ENCODE peak calls at places on chromosomes 6 and 20, in nine cellular contexts. S is K562, R is A549, F is HCT116, Z is HepG2, V is GM12878, N is SK-N-SH, P is Panc1, C is HL-60. K is an unnamed sample.

GRCh38 chr6:129370268-129370916 is 339.6 kb downstream of the ARHGAP18 start:
- DNase-seq in S (peak; percentile 9), R (peak; percentile 1), F (peak; percentile 45), Z (peak; percentile 32), V (no peak), N (peak; percentile 24), P (peak; percentile 20), C (no peak), K (peak; percentile 71)

GRCh38 chr6:16704706-16705402 is 56.4 kb downstream of the ATXN1 start:
- DNase-seq in S (no peak), R (no peak), F (no peak), Z (no peak), V (no peak), N (no peak), P (no peak), C (no peak), K (no peak)

GRCh38 chr6:81929828-81930227 is 177.3 kb upstream of the TENT5A start:
- DNase-seq in S (no peak), R (no peak), F (no peak), Z (no peak), V (no peak), N (no peak), P (no peak), C (no peak), K (no peak)

GRCh38 chr6:53928641-53929339 is 134.0 kb downstream of the LRRC1 start:
- DNase-seq in S (no peak), R (no peak), F (peak; percentile 18), Z (peak; percentile 40), V (no peak), N (no peak), P (no peak), C (no peak), K (no peak)

GRCh38 chr6:163490826-163491577 is 76.5 kb downstream of the QKI start:
- DNase-seq in S (no peak), R (peak; percentile 5), F (no peak), Z (no peak), V (no peak), N (no peak), P (no peak), C (no peak), K (peak; percentile 44)

GRCh38 chr6:158926429-158926828 is 73.6 kb downstream of the RSPH3 start:
- DNase-seq in S (no peak), R (no peak), F (no peak), Z (peak; percentile 13), V (no peak), N (no peak), P (peak; percentile 25), C (no peak), K (no peak)

GRCh38 chr20:18571009-18571408 is 3.8 kb downstream of the SMIM26 start:
- DNase-seq in S (no peak), R (no peak), F (no peak), Z (no peak), V (no peak), N (no peak), P (no peak), C (no peak), K (no peak)

GRCh38 chr6:46046558-46047169 is 31.0 kb upstream of the CLIC5 start:
- DNase-seq in S (no peak), R (no peak), F (no peak), Z (no peak), V (no peak), N (no peak), P (no peak), C (no peak), K (no peak)

GRCh38 chr6:34934516-34934915 is 45.5 kb downstream of the ANKS1A start:
- DNase-seq in S (no peak), R (no peak), F (no peak), Z (no peak), V (no peak), N (no peak), P (no peak), C (no peak), K (no peak)

GRCh38 chr20:16615199-16615598 is 42.0 kb upstream of the KIF16B start:
- DNase-seq in S (no peak), R (no peak), F (no peak), Z (no peak), V (no peak), N (peak; percentile 27), P (no peak), C (no peak), K (peak; percentile 5)

GRCh38 chr6:34386316-34387137 is 5.9 kb downstream of the NUDT3 start:
- DNase-seq in S (no peak), R (no peak), F (no peak), Z (peak; percentile 78), V (no peak), N (no peak), P (no peak), C (no peak), K (no peak)

GRCh38 chr6:110949679-110950285 is 8.7 kb upstream of the GTF3C6 start:
- DNase-seq in S (no peak), R (no peak), F (peak; percentile 12), Z (no peak), V (no peak), N (peak; percentile 29), P (no peak), C (no peak), K (peak; percentile 40)

GRCh38 chr6:170095273-170095976 is 195.5 kb downstream of the DLL1 start:
- DNase-seq in S (no peak), R (no peak), F (no peak), Z (no peak), V (no peak), N (no peak), P (no peak), C (no peak), K (no peak)

GRCh38 chr20:52494244-52494643 is 302.7 kb upstream of the ZFP64 start:
- DNase-seq in S (no peak), R (no peak), F (no peak), Z (no peak), V (no peak), N (no peak), P (no peak), C (no peak), K (no peak)

GRCh38 chr20:41570552-41570951 is 47.6 kb downstream of the CHD6 start:
- DNase-seq in S (no peak), R (no peak), F (no peak), Z (no peak), V (no peak), N (no peak), P (no peak), C (no peak), K (no peak)

GRCh38 chr20:10433623-10434466 is at the start of gene MKKS:
- DNase-seq in S (peak; percentile 80), R (peak; percentile 89), F (peak; percentile 80), Z (peak; percentile 89), V (no peak), N (peak; percentile 90), P (no peak), C (peak; percentile 88), K (peak; percentile 90)

GRCh38 chr20:45444050-45444449 is 25.5 kb upstream of the WFDC2 start:
- DNase-seq in S (no peak), R (no peak), F (no peak), Z (no peak), V (no peak), N (no peak), P (no peak), C (no peak), K (no peak)

DNA sequence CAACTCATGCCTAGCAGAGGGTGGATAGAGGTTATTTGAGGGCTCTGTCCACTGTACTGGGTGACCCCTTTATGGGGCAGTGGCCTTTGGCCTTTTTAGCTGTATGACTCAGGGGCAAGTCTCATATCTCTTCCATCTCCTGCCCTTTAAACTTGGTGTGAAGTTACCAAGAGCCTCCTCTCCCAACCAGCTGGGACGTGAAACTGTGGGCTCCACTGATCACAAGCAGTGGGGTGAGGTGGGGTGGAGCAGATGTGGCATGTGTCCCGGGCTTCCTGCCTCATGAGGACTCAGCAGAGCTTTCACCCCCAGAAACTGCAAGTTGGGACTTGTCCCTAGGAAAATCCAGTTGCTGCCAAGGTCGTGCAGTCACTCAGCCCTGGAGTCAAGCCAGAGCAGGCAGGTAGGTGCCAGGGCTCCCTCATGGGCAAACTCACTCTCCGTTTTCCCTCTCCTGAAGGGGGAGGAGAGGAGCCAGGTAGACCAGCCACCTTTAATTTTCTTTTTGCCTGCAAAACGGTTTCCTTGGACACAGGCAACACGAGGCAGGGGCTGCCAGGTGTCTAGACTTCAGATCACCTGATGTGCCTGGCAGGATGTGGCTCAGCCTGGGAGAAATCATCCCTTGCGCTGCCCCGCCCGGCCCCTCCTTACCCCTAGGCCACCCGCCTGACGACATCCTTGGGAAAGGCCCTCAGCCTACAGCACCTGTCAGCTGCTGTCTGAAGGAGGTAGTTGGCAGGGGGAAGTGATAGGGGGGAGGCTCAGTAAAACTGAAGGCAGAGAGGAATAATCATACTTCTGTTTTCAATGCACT is 4.0 kb downstream of the CDKN1A start:
- DNase-seq in S (no peak), R (no peak), F (no peak), Z (peak; percentile 59), V (no peak), N (no peak), P (no peak), C (peak; percentile 66), K (peak; percentile 43)
- TF ChIP-seq REST in S (no peak), R (no peak), F (no peak), Z (peak; percentile 39), V (no peak), N (no peak), P (no peak), C (no peak), K (no peak)

GRCh38 chr6:105184921-105185320 is 5.1 kb upstream of the POPDC3 start:
- DNase-seq in S (no peak), R (no peak), F (no peak), Z (no peak), V (no peak), N (no peak), P (no peak), C (no peak), K (no peak)
- TF ChIP-seq REST in S (no peak), R (no peak), F (no peak), Z (no peak), V (no peak), N (no peak), P (no peak), C (no peak), K (no peak)

DNA sequence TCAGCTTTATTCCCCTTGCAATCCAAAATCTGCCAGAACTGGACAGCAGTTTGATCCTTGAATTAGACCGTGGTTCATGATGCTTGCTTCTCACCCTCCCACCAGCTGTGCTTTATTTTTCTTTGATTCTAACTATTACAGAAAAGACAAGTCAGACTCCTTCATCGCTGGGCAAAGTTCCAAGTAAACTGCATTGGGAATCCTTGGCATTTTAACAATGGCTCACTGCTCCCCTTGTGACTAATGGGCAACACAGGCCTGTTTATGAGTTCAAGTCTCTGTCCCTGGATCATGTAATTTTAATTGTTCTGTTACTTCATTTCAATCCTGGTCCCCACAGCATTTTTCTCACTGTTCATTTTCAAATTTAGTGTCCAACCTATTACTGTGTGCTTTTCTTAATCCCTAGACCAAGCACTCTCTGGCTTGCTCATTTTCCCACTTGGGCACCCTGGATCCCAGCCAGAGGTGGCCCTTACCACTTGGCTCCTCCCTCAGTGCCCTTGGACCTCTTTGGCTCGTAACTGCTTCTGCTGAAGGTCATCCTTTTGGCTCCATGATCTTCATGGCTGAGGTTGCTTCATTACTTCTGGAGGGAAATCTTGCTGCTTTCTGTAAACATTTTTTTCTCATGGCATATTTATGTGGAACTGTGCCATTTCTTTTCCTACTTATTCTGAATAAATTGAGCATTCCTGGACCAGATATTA is 32.8 kb downstream of the PSMB9 start:
- DNase-seq in S (no peak), R (no peak), F (no peak), Z (no peak), V (no peak), N (no peak), P (no peak), C (no peak), K (no peak)
- TF ChIP-seq REST in S (no peak), R (no peak), F (no peak), Z (no peak), V (no peak), N (no peak), P (no peak), C (no peak), K (no peak)

GRCh38 chr6:37137201-37137880 is 32.6 kb upstream of the PIM1 start:
- DNase-seq in S (peak; percentile 48), R (peak; percentile 85), F (peak; percentile 68), Z (peak; percentile 93), V (no peak), N (peak; percentile 58), P (no peak), C (no peak), K (peak; percentile 98)
- TF ChIP-seq REST in S (no peak), R (no peak), F (no peak), Z (no peak), V (no peak), N (peak; percentile 64), P (no peak), C (no peak), K (peak; percentile 1)

K was measured in GM23338.